ENCODE peak calls at places on chromosomes 11 and 22, in five cellular contexts. V, Z, S, B and N are unnamed samples.

GRCh38 chr22:37659897-37660708 is 1.6 kb downstream of the PDXP start:
- DNase-seq in S (no peak), B (no peak), V (peak), Z (no peak), N (no peak)

GRCh38 chr11:128862421-128862820 is 4.7 kb downstream of the KCNJ1 start:
- DNase-seq in B (no peak), V (no peak), Z (no peak), S (no peak), N (no peak)

GRCh38 chr22:36284171-36284571 is 31.2 kb downstream of the APOL1 start:
- DNase-seq in S (no peak), B (no peak), Z (no peak), V (no peak), N (no peak)

GRCh38 chr11:111334495-111335123 is 36.3 kb downstream of the POU2AF3 start:
- DNase-seq in V (no peak), B (no peak), S (no peak), Z (no peak), N (no peak)

GRCh38 chr22:42814215-42814614 is 42.9 kb downstream of the ARFGAP3 start:
- DNase-seq in Z (peak), B (no peak), V (no peak), S (no peak), N (no peak)

GRCh38 chr11:70028147-70028855 is 49.8 kb upstream of the ANO1 start:
- DNase-seq in Z (no peak), S (no peak), B (peak), V (no peak), N (no peak)

GRCh38 chr11:104876324-104876723 is 21.9 kb downstream of the CASP12 start:
- DNase-seq in V (no peak), S (no peak), B (no peak), Z (no peak), N (no peak)

GRCh38 chr11:103659138-103659734 is 377.2 kb upstream of the DDI1 start:
- DNase-seq in B (no peak), V (no peak), S (no peak), Z (no peak), N (no peak)

GRCh38 chr11:119584193-119585037 is 144.6 kb downstream of the NECTIN1 start:
- DNase-seq in B (peak), S (peak), V (peak), Z (no peak), N (no peak)

GRCh38 chr11:134052988-134053945 is 15.6 kb upstream of the JAM3 start:
- DNase-seq in S (no peak), V (no peak), Z (no peak), B (no peak), N (no peak)

GRCh38 chr11:61119571-61119970 is 17.3 kb downstream of the CD5 start:
- DNase-seq in Z (no peak), V (no peak), B (no peak), S (no peak), N (no peak)

GRCh38 chr11:76620471-76620870 is 50.1 kb downstream of the LRRC32 start:
- DNase-seq in B (no peak), Z (no peak), S (no peak), V (no peak), N (no peak)

GRCh38 chr11:57464343-57465181 is 4.2 kb downstream of the RTN4RL2 start:
- DNase-seq in Z (no peak), B (no peak), S (no peak), V (peak), N (no peak)

GRCh38 chr22:44671742-44672141 is 30.3 kb upstream of the PRR5 start:
- DNase-seq in V (peak), Z (no peak), B (no peak), S (no peak), N (no peak)

GRCh38 chr11:123041185-123041584 is 20.8 kb downstream of the HSPA8 start:
- DNase-seq in Z (no peak), S (no peak), B (no peak), V (no peak), N (no peak)
- TF ChIP-seq POLR2AphosphoS5 in Z (no peak), S (no peak), B (no peak), V (no peak), N (no peak)

GRCh38 chr22:28801845-28802594 is 1.7 kb upstream of the XBP1 start:
- DNase-seq in S (no peak), B (no peak), Z (no peak), V (peak), N (no peak)

GRCh38 chr22:28799125-28799833 is 1.1 kb downstream of the XBP1 start:
- DNase-seq in Z (no peak), S (no peak), B (no peak), V (peak), N (no peak)

GRCh38 chr22:28798810-28799124 is 1.6 kb downstream of the XBP1 start:
- DNase-seq in B (no peak), Z (no peak), V (no peak), S (no peak), N (no peak)

GRCh38 chr22:28800308-28801041 is at the start of gene XBP1:
- DNase-seq in B (peak), V (peak), S (peak), Z (peak), N (peak)

DNA sequence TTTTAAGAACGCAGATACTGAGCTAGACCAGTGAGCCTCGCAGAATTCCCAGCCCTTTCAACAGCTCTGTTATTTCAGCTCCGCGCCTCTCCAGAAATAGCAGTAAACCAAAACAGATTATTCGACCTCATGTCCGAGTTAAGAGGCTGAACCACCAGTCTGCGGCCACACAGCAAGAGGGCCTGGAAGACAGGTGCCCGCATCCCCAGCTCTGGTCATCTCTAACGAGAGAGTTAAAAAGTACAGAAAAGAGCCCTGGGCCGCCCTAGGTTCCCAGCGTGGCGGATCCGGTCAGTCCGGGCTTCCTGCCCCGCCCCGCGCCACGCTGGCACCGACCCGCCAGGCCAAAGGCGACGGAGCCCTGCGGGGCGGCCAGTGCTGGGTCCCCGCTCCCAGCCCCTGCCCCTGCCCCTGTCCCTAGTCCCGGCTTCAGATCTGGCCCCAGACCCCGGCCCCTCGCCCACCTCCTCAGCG is 498 bp downstream of the XBP1 start:
- DNase-seq in S (no peak), Z (no peak), V (peak), B (no peak), N (no peak)
- TF ChIP-seq TAF1 in S (no peak), Z (no peak), V (no peak), B (no peak), N (no peak)

DNA sequence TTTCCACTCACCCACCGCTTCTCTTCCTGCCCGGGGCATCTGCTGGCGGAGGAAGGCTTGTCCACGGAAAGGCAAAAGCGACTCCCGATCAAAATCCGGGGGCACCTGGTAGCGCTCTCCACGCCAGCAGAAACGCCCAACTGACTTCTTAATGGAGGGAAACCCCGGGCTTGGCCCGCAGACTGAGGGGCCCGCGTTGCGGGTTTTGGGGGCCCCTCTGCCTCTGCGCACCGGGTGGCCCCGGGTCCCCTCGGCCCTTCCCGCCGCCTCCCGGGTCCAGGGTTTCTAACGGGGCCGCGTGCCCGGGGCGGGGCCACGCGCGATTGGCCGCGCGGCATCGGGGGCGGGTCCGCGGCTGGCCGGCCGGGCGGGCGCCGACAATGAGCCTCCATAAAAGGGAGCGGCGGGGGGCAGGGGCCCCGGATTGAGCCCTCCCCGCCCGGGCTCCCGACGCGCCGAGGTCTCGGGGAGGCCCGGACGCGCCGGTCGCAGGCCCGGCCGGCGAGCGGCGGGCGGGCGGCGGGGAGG is at the start of gene SPINDOC:
- DNase-seq in B (peak), V (peak), S (peak), Z (no peak), N (peak)
- TF ChIP-seq POLR2A in B (no peak), V (peak), S (peak), Z (peak), N (peak)

GRCh38 chr11:93537022-93537421 is 6.2 kb downstream of the SMCO4 start:
- DNase-seq in B (no peak), V (no peak), S (no peak), Z (no peak), N (no peak)

GRCh38 chr11:93536346-93536871 is 6.8 kb downstream of the SMCO4 start:
- DNase-seq in Z (no peak), B (no peak), V (no peak), S (no peak), N (no peak)

GRCh38 chr11:93541154-93541553 is 2.0 kb downstream of the SMCO4 start:
- DNase-seq in Z (no peak), V (no peak), S (no peak), B (no peak), N (no peak)

GRCh38 chr11:93540337-93540736 is 2.9 kb downstream of the SMCO4 start:
- DNase-seq in S (no peak), V (no peak), B (no peak), Z (no peak), N (no peak)

DNA sequence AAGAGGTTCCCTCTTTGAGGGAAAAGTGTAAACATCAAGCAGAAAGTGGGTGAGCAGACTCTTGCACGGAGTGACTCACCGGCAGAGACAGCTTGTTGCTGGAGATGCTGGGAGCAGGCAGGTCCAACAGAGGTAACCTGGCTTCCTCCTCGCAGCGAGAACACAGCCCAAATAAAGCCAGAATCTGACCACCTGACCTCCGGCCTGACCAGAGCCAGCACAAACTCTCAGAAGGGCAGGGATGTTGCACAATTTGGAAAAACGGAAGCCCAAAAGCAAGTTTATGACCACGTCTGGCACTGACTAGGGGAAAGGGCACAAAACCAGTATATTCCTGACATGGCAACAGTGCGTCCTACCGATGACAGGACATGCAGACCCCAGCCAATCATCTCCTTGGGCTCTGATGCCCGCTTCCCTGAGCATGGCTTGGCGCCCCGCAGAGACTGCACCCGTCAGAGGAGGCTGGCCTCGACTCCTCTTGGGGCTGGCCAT is 5.4 kb downstream of the SMCO4 start:
- DNase-seq in S (no peak), Z (no peak), B (no peak), V (peak), N (no peak)
- TF ChIP-seq POLR2AphosphoS5 in S (no peak), Z (no peak), B (no peak), V (no peak), N (no peak)

GRCh38 chr11:65911682-65912568 is 6.9 kb downstream of the C11orf68 start:
- DNase-seq in V (peak), B (peak), S (no peak), Z (no peak), N (no peak)
- TF ChIP-seq TAF1 in V (no peak), B (peak), S (no peak), Z (no peak), N (no peak)